ENCODE peak calls at places on chromosomes 7 and 10, in five cellular contexts. S is astrocyte; M is HEK293T; I is HTR-8/SVneo; C is stimulated activated CD4-positive, alpha-beta T cell treated with anti-CD3 and anti-CD28 coated beads, TNF-alpha, amount 100 ng/mL, for 48 hours. Y is an unnamed sample.

GRCh38 chr7:55827577-55827976 is 35.0 kb downstream of the SEPTIN14 start:
- DNase-seq in S (no peak), M (no peak), I (no peak), C (no peak), Y (no peak)

GRCh38 chr7:67463983-67464382 is 467.4 kb downstream of the TYW1 start:
- DNase-seq in S (no peak), M (no peak), I (no peak), C (no peak), Y (no peak)

GRCh38 chr10:94183666-94184264 is 179.0 kb downstream of the NOC3L start:
- DNase-seq in S (peak; percentile 95), M (no peak), I (peak; percentile 33), C (no peak), Y (peak; percentile 53)

GRCh38 chr10:38159007-38159406 is 64.9 kb downstream of the ZNF37A start:
- DNase-seq in S (no peak), M (no peak), I (no peak), C (no peak), Y (no peak)

GRCh38 chr10:126350216-126350992 is 37.9 kb downstream of the ADAM12 start:
- DNase-seq in S (peak; percentile 99), M (no peak), I (peak; percentile 61), C (no peak), Y (peak; percentile 71)

GRCh38 chr10:43688348-43688892 is 39.7 kb upstream of the ZNF32 start:
- DNase-seq in S (peak; percentile 46), M (no peak), I (no peak), C (no peak), Y (no peak)

GRCh38 chr10:43249962-43250624 is 16.8 kb downstream of the RASGEF1A start:
- DNase-seq in S (no peak), M (no peak), I (no peak), C (no peak), Y (no peak)

GRCh38 chr7:27553288-27553687 is 109.4 kb downstream of the HIBADH start:
- DNase-seq in S (no peak), M (no peak), I (no peak), C (no peak), Y (no peak)